ENCODE peak calls at places on chromosomes 7 and 10, in eight cellular contexts. One of them, this sample, is unnamed.

GRCh38 chr10:71848325-71849277 is 2.5 kb downstream of the PSAP start:
- DNase-seq in neural crest cell: no peak
- DNase-seq in astrocyte of the spinal cord: peak; percentile 49
- DNase-seq in B cell: no peak
- DNase-seq in lung: no peak
- DNase-seq in esophagus muscularis mucosa: no peak
- DNase-seq in GM23338: peak; percentile 27
- DNase-seq in HCT116: no peak
- DNase-seq in this sample: peak; percentile 68

GRCh38 chr7:25856056-25856780 is 295.8 kb upstream of the NFE2L3 start:
- DNase-seq in neural crest cell: no peak
- DNase-seq in astrocyte of the spinal cord: peak; percentile 32
- DNase-seq in B cell: no peak
- DNase-seq in lung: no peak
- DNase-seq in esophagus muscularis mucosa: no peak
- DNase-seq in GM23338: peak; percentile 36
- DNase-seq in HCT116: no peak
- DNase-seq in this sample: no peak

GRCh38 chr7:76269895-76270294 is 32.6 kb upstream of the HSPB1 start:
- DNase-seq in neural crest cell: no peak
- DNase-seq in astrocyte of the spinal cord: no peak
- DNase-seq in B cell: no peak
- DNase-seq in lung: no peak
- DNase-seq in esophagus muscularis mucosa: no peak
- DNase-seq in GM23338: no peak
- DNase-seq in HCT116: no peak
- DNase-seq in this sample: peak; percentile 32

GRCh38 chr7:78587443-78588044 is 789.0 kb downstream of the PHTF2 start:
- DNase-seq in neural crest cell: no peak
- DNase-seq in astrocyte of the spinal cord: no peak
- DNase-seq in B cell: no peak
- DNase-seq in lung: no peak
- DNase-seq in esophagus muscularis mucosa: no peak
- DNase-seq in GM23338: peak; percentile 44
- DNase-seq in HCT116: peak; percentile 6
- DNase-seq in this sample: peak; percentile 22

GRCh38 chr10:86316274-86316835 is 50.2 kb downstream of the GRID1 start:
- DNase-seq in neural crest cell: no peak
- DNase-seq in astrocyte of the spinal cord: no peak
- DNase-seq in B cell: no peak
- DNase-seq in lung: no peak
- DNase-seq in esophagus muscularis mucosa: no peak
- DNase-seq in GM23338: no peak
- DNase-seq in HCT116: no peak
- DNase-seq in this sample: no peak

GRCh38 chr7:131525820-131526219 is 30.6 kb downstream of the PODXL start:
- DNase-seq in neural crest cell: no peak
- DNase-seq in astrocyte of the spinal cord: no peak
- DNase-seq in B cell: no peak
- DNase-seq in lung: no peak
- DNase-seq in esophagus muscularis mucosa: no peak
- DNase-seq in GM23338: no peak
- DNase-seq in HCT116: no peak
- DNase-seq in this sample: peak; percentile 42

GRCh38 chr10:101041252-101041761 is 10.3 kb downstream of the SFXN3 start:
- DNase-seq in neural crest cell: peak; percentile 71
- DNase-seq in astrocyte of the spinal cord: peak; percentile 90
- DNase-seq in B cell: peak; percentile 84
- DNase-seq in lung: peak; percentile 85
- DNase-seq in esophagus muscularis mucosa: peak; percentile 96
- DNase-seq in GM23338: peak; percentile 90
- DNase-seq in HCT116: peak; percentile 85
- DNase-seq in this sample: peak; percentile 93

GRCh38 chr7:23373151-23374004 is 74.2 kb downstream of the MALSU1 start:
- DNase-seq in neural crest cell: no peak
- DNase-seq in astrocyte of the spinal cord: peak; percentile 57
- DNase-seq in B cell: peak; percentile 53
- DNase-seq in lung: no peak
- DNase-seq in esophagus muscularis mucosa: no peak
- DNase-seq in GM23338: no peak
- DNase-seq in HCT116: no peak
- DNase-seq in this sample: peak; percentile 64

GRCh38 chr10:63547628-63548356 is 26.6 kb downstream of the REEP3 start:
- DNase-seq in neural crest cell: no peak
- DNase-seq in astrocyte of the spinal cord: peak; percentile 40
- DNase-seq in B cell: no peak
- DNase-seq in lung: no peak
- DNase-seq in esophagus muscularis mucosa: no peak
- DNase-seq in GM23338: no peak
- DNase-seq in HCT116: no peak
- DNase-seq in this sample: peak; percentile 32

GRCh38 chr10:61781969-61782403 is 119.3 kb downstream of the CABCOCO1 start:
- DNase-seq in neural crest cell: no peak
- DNase-seq in astrocyte of the spinal cord: no peak
- DNase-seq in B cell: no peak
- DNase-seq in lung: no peak
- DNase-seq in esophagus muscularis mucosa: no peak
- DNase-seq in GM23338: no peak
- DNase-seq in HCT116: no peak
- DNase-seq in this sample: no peak

GRCh38 chr7:82036146-82036886 is 266.5 kb upstream of the HGF start:
- DNase-seq in neural crest cell: no peak
- DNase-seq in astrocyte of the spinal cord: peak; percentile 52
- DNase-seq in B cell: no peak
- DNase-seq in lung: no peak
- DNase-seq in esophagus muscularis mucosa: no peak
- DNase-seq in GM23338: no peak
- DNase-seq in HCT116: no peak
- DNase-seq in this sample: peak; percentile 81

GRCh38 chr7:149161241-149161848 is 14.1 kb downstream of the ZNF398 start:
- DNase-seq in neural crest cell: no peak
- DNase-seq in astrocyte of the spinal cord: no peak
- DNase-seq in B cell: no peak
- DNase-seq in lung: no peak
- DNase-seq in esophagus muscularis mucosa: no peak
- DNase-seq in GM23338: no peak
- DNase-seq in HCT116: no peak
- DNase-seq in this sample: no peak

GRCh38 chr7:148142660-148143248 is 447.8 kb upstream of the C7orf33 start:
- DNase-seq in neural crest cell: peak; percentile 25
- DNase-seq in astrocyte of the spinal cord: peak; percentile 27
- DNase-seq in B cell: no peak
- DNase-seq in lung: no peak
- DNase-seq in esophagus muscularis mucosa: no peak
- DNase-seq in GM23338: peak; percentile 73
- DNase-seq in HCT116: peak; percentile 21
- DNase-seq in this sample: peak; percentile 59

GRCh38 chr7:149771199-149771636 is 2.2 kb downstream of the ZNF467 start:
- DNase-seq in neural crest cell: no peak
- DNase-seq in astrocyte of the spinal cord: no peak
- DNase-seq in B cell: no peak
- DNase-seq in lung: peak; percentile 51
- DNase-seq in esophagus muscularis mucosa: no peak
- DNase-seq in GM23338: peak; percentile 30
- DNase-seq in HCT116: no peak
- DNase-seq in this sample: no peak

GRCh38 chr10:121668336-121669009 is 70.2 kb upstream of the FGFR2 start:
- DNase-seq in neural crest cell: peak; percentile 18
- DNase-seq in astrocyte of the spinal cord: peak; percentile 64
- DNase-seq in B cell: no peak
- DNase-seq in lung: peak; percentile 52
- DNase-seq in esophagus muscularis mucosa: no peak
- DNase-seq in GM23338: peak; percentile 64
- DNase-seq in HCT116: no peak
- DNase-seq in this sample: peak; percentile 17

GRCh38 chr10:69885379-69886156 is 83.9 kb downstream of the COL13A1 start:
- DNase-seq in neural crest cell: no peak
- DNase-seq in astrocyte of the spinal cord: no peak
- DNase-seq in B cell: no peak
- DNase-seq in lung: no peak
- DNase-seq in esophagus muscularis mucosa: no peak
- DNase-seq in GM23338: peak; percentile 58
- DNase-seq in HCT116: no peak
- DNase-seq in this sample: no peak

GRCh38 chr7:34190299-34190698 is 285.0 kb downstream of the BMPER start:
- DNase-seq in neural crest cell: no peak
- DNase-seq in astrocyte of the spinal cord: no peak
- DNase-seq in B cell: no peak
- DNase-seq in lung: no peak
- DNase-seq in esophagus muscularis mucosa: no peak
- DNase-seq in GM23338: no peak
- DNase-seq in HCT116: no peak
- DNase-seq in this sample: no peak

GRCh38 chr10:132571565-132572544 is 34.3 kb downstream of the INPP5A start:
- DNase-seq in neural crest cell: no peak
- DNase-seq in astrocyte of the spinal cord: peak; percentile 87
- DNase-seq in B cell: peak; percentile 66
- DNase-seq in lung: peak; percentile 51
- DNase-seq in esophagus muscularis mucosa: no peak
- DNase-seq in GM23338: peak; percentile 70
- DNase-seq in HCT116: peak; percentile 65
- DNase-seq in this sample: peak; percentile 97

GRCh38 chr10:46516660-46517416 is 39.6 kb downstream of the GPRIN2 start:
- DNase-seq in neural crest cell: no peak
- DNase-seq in astrocyte of the spinal cord: peak; percentile 76
- DNase-seq in B cell: no peak
- DNase-seq in lung: no peak
- DNase-seq in esophagus muscularis mucosa: no peak
- DNase-seq in GM23338: no peak
- DNase-seq in HCT116: no peak
- DNase-seq in this sample: peak; percentile 95

GRCh38 chr10:78162867-78163266 is 129.2 kb downstream of the RPS24 start:
- DNase-seq in neural crest cell: no peak
- DNase-seq in astrocyte of the spinal cord: no peak
- DNase-seq in B cell: no peak
- DNase-seq in lung: no peak
- DNase-seq in esophagus muscularis mucosa: no peak
- DNase-seq in GM23338: no peak
- DNase-seq in HCT116: no peak
- DNase-seq in this sample: no peak

GRCh38 chr10:5546891-5547683 is 22.3 kb downstream of the CALML3 start:
- DNase-seq in neural crest cell: no peak
- DNase-seq in astrocyte of the spinal cord: peak; percentile 57
- DNase-seq in B cell: no peak
- DNase-seq in lung: peak; percentile 64
- DNase-seq in esophagus muscularis mucosa: no peak
- DNase-seq in GM23338: no peak
- DNase-seq in HCT116: peak; percentile 63
- DNase-seq in this sample: peak; percentile 65

GRCh38 chr10:5537684-5538083 is 12.9 kb downstream of the CALML3 start:
- DNase-seq in neural crest cell: no peak
- DNase-seq in astrocyte of the spinal cord: no peak
- DNase-seq in B cell: no peak
- DNase-seq in lung: no peak
- DNase-seq in esophagus muscularis mucosa: no peak
- DNase-seq in GM23338: no peak
- DNase-seq in HCT116: no peak
- DNase-seq in this sample: no peak

GRCh38 chr10:123868058-123868995 is 23.3 kb downstream of the CPXM2 start:
- DNase-seq in neural crest cell: no peak
- DNase-seq in astrocyte of the spinal cord: no peak
- DNase-seq in B cell: no peak
- DNase-seq in lung: no peak
- DNase-seq in esophagus muscularis mucosa: no peak
- DNase-seq in GM23338: no peak
- DNase-seq in HCT116: no peak
- DNase-seq in this sample: no peak

GRCh38 chr7:127158659-127159058 is 94.1 kb downstream of the GRM8 start:
- DNase-seq in neural crest cell: no peak
- DNase-seq in astrocyte of the spinal cord: no peak
- DNase-seq in B cell: no peak
- DNase-seq in lung: no peak
- DNase-seq in esophagus muscularis mucosa: no peak
- DNase-seq in GM23338: peak; percentile 67
- DNase-seq in HCT116: no peak
- DNase-seq in this sample: no peak
- TF ChIP-seq CTCF in neural crest cell: peak; percentile 47
- TF ChIP-seq CTCF in astrocyte of the spinal cord: no peak
- TF ChIP-seq CTCF in B cell: no peak
- TF ChIP-seq CTCF in lung: no peak
- TF ChIP-seq CTCF in esophagus muscularis mucosa: no peak
- TF ChIP-seq CTCF in GM23338: peak; percentile 74
- TF ChIP-seq CTCF in HCT116: peak; percentile 29
- TF ChIP-seq CTCF in this sample: no peak

GRCh38 chr10:12214763-12215218 is 18.8 kb downstream of the CDC123 start:
- DNase-seq in neural crest cell: peak; percentile 49
- DNase-seq in astrocyte of the spinal cord: peak; percentile 62
- DNase-seq in B cell: peak; percentile 27
- DNase-seq in lung: no peak
- DNase-seq in esophagus muscularis mucosa: no peak
- DNase-seq in GM23338: peak; percentile 73
- DNase-seq in HCT116: no peak
- DNase-seq in this sample: peak; percentile 74
- TF ChIP-seq CTCF in neural crest cell: peak; percentile 79
- TF ChIP-seq CTCF in astrocyte of the spinal cord: peak; percentile 63
- TF ChIP-seq CTCF in B cell: peak; percentile 90
- TF ChIP-seq CTCF in lung: peak; percentile 19
- TF ChIP-seq CTCF in esophagus muscularis mucosa: peak; percentile 63
- TF ChIP-seq CTCF in GM23338: peak; percentile 79
- TF ChIP-seq CTCF in HCT116: peak; percentile 48
- TF ChIP-seq CTCF in this sample: peak; percentile 62

GRCh38 chr10:126521354-126521753 is 133.1 kb upstream of the ADAM12 start:
- DNase-seq in neural crest cell: no peak
- DNase-seq in astrocyte of the spinal cord: peak; percentile 45
- DNase-seq in B cell: no peak
- DNase-seq in lung: no peak
- DNase-seq in esophagus muscularis mucosa: no peak
- DNase-seq in GM23338: no peak
- DNase-seq in HCT116: peak; percentile 27
- DNase-seq in this sample: no peak

GRCh38 chr10:126519188-126519587 is 130.9 kb upstream of the ADAM12 start:
- DNase-seq in neural crest cell: no peak
- DNase-seq in astrocyte of the spinal cord: no peak
- DNase-seq in B cell: no peak
- DNase-seq in lung: no peak
- DNase-seq in esophagus muscularis mucosa: no peak
- DNase-seq in GM23338: no peak
- DNase-seq in HCT116: no peak
- DNase-seq in this sample: no peak

GRCh38 chr10:126519992-126520391 is 131.7 kb upstream of the ADAM12 start:
- DNase-seq in neural crest cell: no peak
- DNase-seq in astrocyte of the spinal cord: no peak
- DNase-seq in B cell: no peak
- DNase-seq in lung: no peak
- DNase-seq in esophagus muscularis mucosa: no peak
- DNase-seq in GM23338: peak; percentile 5
- DNase-seq in HCT116: no peak
- DNase-seq in this sample: no peak

GRCh38 chr10:126523071-126523470 is 134.8 kb upstream of the ADAM12 start:
- DNase-seq in neural crest cell: no peak
- DNase-seq in astrocyte of the spinal cord: no peak
- DNase-seq in B cell: no peak
- DNase-seq in lung: no peak
- DNase-seq in esophagus muscularis mucosa: no peak
- DNase-seq in GM23338: no peak
- DNase-seq in HCT116: no peak
- DNase-seq in this sample: no peak

GRCh38 chr10:126520918-126521317 is 132.6 kb upstream of the ADAM12 start:
- DNase-seq in neural crest cell: no peak
- DNase-seq in astrocyte of the spinal cord: no peak
- DNase-seq in B cell: no peak
- DNase-seq in lung: no peak
- DNase-seq in esophagus muscularis mucosa: no peak
- DNase-seq in GM23338: no peak
- DNase-seq in HCT116: no peak
- DNase-seq in this sample: no peak
- TF ChIP-seq CTCF in neural crest cell: peak; percentile 24
- TF ChIP-seq CTCF in astrocyte of the spinal cord: peak; percentile 12
- TF ChIP-seq CTCF in B cell: no peak
- TF ChIP-seq CTCF in lung: no peak
- TF ChIP-seq CTCF in esophagus muscularis mucosa: no peak
- TF ChIP-seq CTCF in GM23338: peak; percentile 24
- TF ChIP-seq CTCF in HCT116: no peak
- TF ChIP-seq CTCF in this sample: no peak

GRCh38 chr7:158828343-158829020 is 827 bp downstream of the ESYT2 start:
- DNase-seq in neural crest cell: peak; percentile 33
- DNase-seq in astrocyte of the spinal cord: no peak
- DNase-seq in B cell: peak; percentile 52
- DNase-seq in lung: peak; percentile 44
- DNase-seq in esophagus muscularis mucosa: peak; percentile 90
- DNase-seq in GM23338: peak; percentile 71
- DNase-seq in HCT116: no peak
- DNase-seq in this sample: peak; percentile 30
- TF ChIP-seq CTCF in neural crest cell: no peak
- TF ChIP-seq CTCF in astrocyte of the spinal cord: no peak
- TF ChIP-seq CTCF in B cell: no peak
- TF ChIP-seq CTCF in lung: no peak
- TF ChIP-seq CTCF in esophagus muscularis mucosa: no peak
- TF ChIP-seq CTCF in GM23338: no peak
- TF ChIP-seq CTCF in HCT116: no peak
- TF ChIP-seq CTCF in this sample: no peak

This sample was measured in cardiac fibroblast.